ENCODE peak calls at places on chromosomes 3 and 15, in seven cellular contexts. R, L, O, M, U, Z and S are unnamed samples.

GRCh38 chr3:72258786-72259185 is 473.8 kb upstream of the PROK2 start:
- DNase-seq in R (no peak), L (no peak), O (no peak), M (no peak), U (no peak), Z (no peak), S (no peak)

GRCh38 chr3:190038050-190038631 is 82.6 kb downstream of the P3H2 start:
- DNase-seq in R (no peak), L (peak; percentile 39), O (peak; percentile 61), M (peak; percentile 71), U (peak; percentile 44), Z (no peak), S (peak; percentile 77)

GRCh38 chr3:36650271-36650671 is 114.1 kb downstream of the DCLK3 start:
- DNase-seq in R (no peak), L (no peak), O (no peak), M (no peak), U (no peak), Z (no peak), S (no peak)

GRCh38 chr3:115581347-115582135 is 41.8 kb upstream of the GAP43 start:
- DNase-seq in R (no peak), L (no peak), O (no peak), M (no peak), U (no peak), Z (no peak), S (no peak)

GRCh38 chr3:124033360-124034015 is 41.6 kb upstream of the ROPN1 start:
- DNase-seq in R (no peak), L (no peak), O (no peak), M (peak; percentile 62), U (peak; percentile 10), Z (peak; percentile 20), S (no peak)

GRCh38 chr3:33826688-33827087 is 28.3 kb downstream of the PDCD6IP start:
- DNase-seq in R (no peak), L (no peak), O (no peak), M (no peak), U (no peak), Z (no peak), S (no peak)

GRCh38 chr3:194095464-194095863 is 40.5 kb upstream of the HES1 start:
- DNase-seq in R (no peak), L (no peak), O (peak; percentile 72), M (peak; percentile 79), U (peak; percentile 71), Z (no peak), S (no peak)

GRCh38 chr15:80174017-80174746 is 21.4 kb downstream of the FAH start:
- DNase-seq in R (no peak), L (no peak), O (no peak), M (peak; percentile 74), U (no peak), Z (no peak), S (peak; percentile 80)

GRCh38 chr3:127450331-127450730 is 140.2 kb downstream of the TPRA1 start:
- DNase-seq in R (no peak), L (no peak), O (peak; percentile 11), M (peak; percentile 34), U (peak; percentile 2), Z (no peak), S (peak; percentile 41)

GRCh38 chr3:189288348-189289235 is 116.8 kb downstream of the TPRG1 start:
- DNase-seq in R (no peak), L (no peak), O (no peak), M (no peak), U (no peak), Z (no peak), S (no peak)

GRCh38 chr15:87227846-87228245 is 1028.7 kb downstream of the NTRK3 start:
- DNase-seq in R (no peak), L (no peak), O (no peak), M (no peak), U (no peak), Z (no peak), S (no peak)

GRCh38 chr15:87219650-87220615 is 1036.6 kb downstream of the NTRK3 start:
- DNase-seq in R (no peak), L (no peak), O (no peak), M (no peak), U (no peak), Z (no peak), S (no peak)

GRCh38 chr15:87228460-87228859 is 1028.1 kb downstream of the NTRK3 start:
- DNase-seq in R (no peak), L (no peak), O (no peak), M (no peak), U (no peak), Z (no peak), S (no peak)

GRCh38 chr15:87224409-87224808 is 1032.1 kb downstream of the NTRK3 start:
- DNase-seq in R (no peak), L (no peak), O (no peak), M (no peak), U (no peak), Z (no peak), S (no peak)
- H3K9me3 ChIP-seq in R (no peaks in the 10 kb centered on the region), L (no peaks in the 10 kb centered on the region), O (no peaks in the 10 kb centered on the region), M (no peaks in the 10 kb centered on the region), U (no peaks in the 10 kb centered on the region), Z (no peaks in the 10 kb centered on the region), S (no peaks in the 10 kb centered on the region)

DNA sequence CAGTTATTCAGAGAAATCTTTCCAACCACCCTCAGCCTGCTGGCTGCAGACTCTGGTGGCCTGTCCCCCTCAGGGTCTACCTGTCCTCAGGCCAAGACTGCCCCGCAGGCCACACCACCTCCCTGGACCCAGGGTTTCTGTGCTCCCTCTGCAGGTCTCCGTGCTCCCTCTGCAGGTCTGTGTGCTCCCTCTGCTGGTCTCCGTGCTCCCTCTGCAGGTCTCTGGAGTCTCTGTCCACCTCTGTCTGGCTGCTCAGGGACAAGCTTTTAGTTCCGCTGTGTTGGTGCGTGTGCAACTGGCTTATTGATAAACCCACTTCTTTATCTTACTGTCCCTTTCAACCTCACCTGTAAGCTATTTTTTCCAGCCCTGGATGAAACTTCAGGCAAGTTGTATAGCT is 30.1 kb downstream of the BDH1 start:
- DNase-seq in R (no peak), L (no peak), O (no peak), M (no peak), U (no peak), Z (no peak), S (no peak)
- TF ChIP-seq CTCF in R (peak; percentile 28), L (peak; percentile 4), O (peak; percentile 5), M (no peak), U (no peak), Z (peak; percentile 96), S (no peak)

GRCh38 chr3:9385209-9385936 is 12.0 kb upstream of the SETD5 start:
- DNase-seq in R (no peak), L (no peak), O (no peak), M (no peak), U (no peak), Z (no peak), S (no peak)

GRCh38 chr3:9387322-9387655 is 10.1 kb upstream of the SETD5 start:
- DNase-seq in R (no peak), L (no peak), O (no peak), M (no peak), U (no peak), Z (no peak), S (no peak)

GRCh38 chr3:9386501-9387321 is 10.7 kb upstream of the SETD5 start:
- DNase-seq in R (no peak), L (no peak), O (no peak), M (no peak), U (no peak), Z (no peak), S (no peak)

GRCh38 chr3:9386060-9386459 is 11.4 kb upstream of the SETD5 start:
- DNase-seq in R (no peak), L (no peak), O (no peak), M (no peak), U (no peak), Z (no peak), S (no peak)

DNA sequence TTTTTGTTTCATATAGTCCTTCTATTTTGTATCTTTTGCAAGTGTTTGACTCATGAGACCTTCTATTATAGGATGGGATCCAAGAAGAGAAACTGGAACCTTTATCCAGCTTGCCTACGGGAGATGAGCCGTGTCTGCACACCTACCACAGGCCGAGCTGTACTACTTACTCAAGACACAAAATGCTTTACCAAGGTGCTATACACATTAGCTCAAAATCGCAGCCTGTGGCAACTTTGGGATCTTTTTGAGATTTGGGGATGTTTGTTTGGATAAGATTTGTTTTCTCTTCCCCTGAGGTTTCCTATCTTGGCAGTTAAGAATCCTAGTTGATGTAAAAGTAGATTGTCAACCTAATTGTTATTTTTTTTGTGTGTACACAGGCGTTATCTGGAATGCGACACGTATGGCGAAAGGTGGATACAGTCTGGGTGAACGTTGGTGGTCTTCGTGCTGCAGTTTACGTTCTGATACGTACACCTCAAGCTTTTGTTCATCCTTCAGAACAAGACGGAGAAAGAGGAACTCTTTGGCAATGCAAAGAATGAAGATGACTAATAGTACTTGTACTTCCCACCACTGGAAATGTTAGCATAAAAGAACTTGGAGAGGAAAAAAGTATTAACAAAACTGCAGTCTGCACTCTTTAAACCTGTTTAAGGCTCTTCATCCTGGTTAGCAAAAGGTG is 13.1 kb upstream of the SETD5 start:
- DNase-seq in R (no peak), L (no peak), O (no peak), M (no peak), U (no peak), Z (no peak), S (no peak)
- TF ChIP-seq POLR2AphosphoS5 in R (no peak), L (no peak), O (no peak), M (no peak), U (no peak), Z (no peak), S (no peak)

GRCh38 chr15:67824157-67824899 is 981 bp upstream of the SKOR1 start:
- DNase-seq in R (no peak), L (no peak), O (no peak), M (no peak), U (no peak), Z (no peak), S (peak; percentile 27)

GRCh38 chr15:67824900-67825879 is at the start of gene SKOR1:
- DNase-seq in R (no peak), L (no peak), O (no peak), M (peak; percentile 57), U (no peak), Z (peak; percentile 45), S (no peak)

GRCh38 chr15:67827561-67828378 is 2.5 kb downstream of the SKOR1 start:
- DNase-seq in R (no peak), L (no peak), O (no peak), M (no peak), U (no peak), Z (no peak), S (no peak)

GRCh38 chr15:67826717-67827560 is 1.6 kb downstream of the SKOR1 start:
- DNase-seq in R (no peak), L (no peak), O (no peak), M (no peak), U (no peak), Z (no peak), S (no peak)

DNA sequence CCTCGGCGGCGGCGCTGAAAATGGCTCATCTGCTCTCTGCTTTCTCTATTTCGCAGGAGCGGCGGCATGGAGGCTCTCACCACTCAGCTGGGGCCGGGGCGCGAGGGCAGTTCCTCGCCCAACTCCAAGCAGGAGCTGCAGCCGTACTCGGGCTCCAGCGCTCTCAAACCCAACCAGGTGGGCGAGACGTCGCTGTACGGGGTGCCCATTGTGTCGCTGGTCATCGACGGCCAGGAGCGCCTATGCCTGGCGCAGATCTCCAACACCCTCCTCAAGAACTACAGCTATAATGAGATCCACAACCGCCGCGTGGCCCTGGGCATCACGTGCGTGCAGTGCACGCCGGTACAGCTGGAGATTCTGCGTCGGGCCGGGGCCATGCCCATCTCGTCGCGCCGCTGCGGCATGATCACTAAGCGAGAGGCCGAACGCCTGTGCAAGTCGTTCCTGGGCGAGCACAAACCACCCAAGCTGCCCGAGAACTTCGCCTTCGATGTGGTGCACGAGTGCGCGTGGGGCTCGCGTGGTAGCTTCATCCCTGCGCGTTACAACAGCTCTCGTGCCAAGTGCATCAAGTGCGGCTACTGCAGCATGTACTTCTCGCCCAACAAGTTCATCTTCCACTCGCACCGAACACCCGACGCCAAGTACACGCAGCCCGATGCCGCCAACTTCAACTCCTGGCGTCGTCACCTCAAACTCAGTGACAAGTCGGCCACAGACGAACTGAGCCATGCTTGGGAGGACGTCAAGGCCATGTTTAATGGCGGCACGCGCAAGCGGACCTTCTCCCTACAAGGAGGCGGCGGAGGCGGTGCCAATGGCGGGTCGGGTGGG is 789 bp downstream of the SKOR1 start:
- DNase-seq in R (no peak), L (no peak), O (no peak), M (no peak), U (no peak), Z (no peak), S (peak; percentile 49)
- H3K9me3 ChIP-seq in R (no peaks in the 10 kb centered on the region), L (no peaks in the 10 kb centered on the region), O (no peaks in the 10 kb centered on the region), M (no peaks in the 10 kb centered on the region), U (no peaks in the 10 kb centered on the region), Z (no peaks in the 10 kb centered on the region), S (no peaks in the 10 kb centered on the region)